ENCODE peak calls at places on chromosomes 4 and X, in ten cellular contexts. G is H9; E is NCI-H1417; N is NCI-H1092 treated with DMSO at 0.1 percent for 48 hours; M is MG63; S is OCI-M1; B is NCI-H1105; Z is activated CD4-positive, alpha-beta T cell treated with anti-CD3 and anti-CD28 coated beads, Interleukin-2, amount 50 U/mL, for 4 hours; K is HuH-7.5; P is progenitor cell of endocrine pancreas. T is an unnamed sample.

GRCh38 chrX:45811307-45811706 is 610.6 kb upstream of the DIPK2B start:
- DNase-seq in P (no peak), K (no peak), N (no peak), E (no peak), Z (no peak), B (no peak), G (no peak), M (no peak), S (peak; percentile 56), T (no peak)

GRCh38 chr4:58776627-58777026 is 1666.4 kb upstream of the IGFBP7 start:
- DNase-seq in Z (no peak), P (no peak), S (no peak), N (no peak), K (no peak), G (no peak), B (no peak), E (no peak), M (no peak), T (no peak)

GRCh38 chr4:38857354-38858096 is 908 bp upstream of the TLR6 start:
- DNase-seq in M (peak; percentile 81), Z (peak; percentile 22), K (no peak), S (peak; percentile 80), G (no peak), P (no peak), N (no peak), E (no peak), B (no peak), T (peak; percentile 71)

GRCh38 chr4:161133877-161134276 is 1029.9 kb downstream of the FSTL5 start:
- DNase-seq in B (no peak), S (peak; percentile 28), Z (no peak), E (no peak), N (no peak), P (no peak), M (no peak), K (no peak), G (no peak), T (no peak)

GRCh38 chr4:3009422-3009821 is 46.1 kb downstream of the GRK4 start:
- DNase-seq in M (no peak), N (no peak), B (no peak), S (peak; percentile 45), P (peak; percentile 23), E (no peak), Z (no peak), K (peak; percentile 55), G (peak; percentile 47), T (no peak)

GRCh38 chrX:16199343-16199742 is 32.1 kb downstream of the MAGEB17 start:
- DNase-seq in Z (no peak), S (no peak), P (no peak), E (no peak), B (no peak), K (no peak), G (peak; percentile 45), M (no peak), N (no peak), T (no peak)

GRCh38 chr4:72899214-72899613 is 170.3 kb downstream of the COX18 start:
- DNase-seq in G (no peak), K (peak; percentile 27), B (no peak), P (no peak), S (peak; percentile 30), Z (no peak), N (no peak), E (no peak), M (no peak), T (no peak)

GRCh38 chr4:155433636-155434360 is 57.0 kb upstream of the MAP9 start:
- DNase-seq in B (no peak), K (no peak), P (no peak), S (no peak), M (no peak), G (no peak), E (no peak), N (no peak), Z (no peak), T (no peak)

GRCh38 chr4:85210353-85210752 is 243.9 kb upstream of the WDFY3 start:
- DNase-seq in G (no peak), P (no peak), N (no peak), B (peak; percentile 21), S (no peak), E (peak; percentile 63), K (no peak), M (peak; percentile 55), Z (no peak), T (no peak)

GRCh38 chr4:75821966-75822365 is 80.3 kb downstream of the PPEF2 start:
- DNase-seq in E (no peak), S (no peak), B (no peak), P (no peak), Z (no peak), K (no peak), G (no peak), N (no peak), M (peak; percentile 42), T (no peak)

GRCh38 chrX:2682582-2683177 is 8.4 kb upstream of the CD99 start:
- DNase-seq in S (no peak), N (no peak), E (no peak), G (no peak), Z (no peak), B (no peak), P (no peak), K (no peak), M (peak; percentile 46), T (no peak)

GRCh38 chr4:6372649-6373525 is 99.5 kb downstream of the PPP2R2C start:
- DNase-seq in B (peak; percentile 13), Z (no peak), S (peak; percentile 31), P (no peak), E (peak; percentile 40), G (peak; percentile 77), K (peak; percentile 64), N (peak; percentile 18), M (no peak), T (no peak)

GRCh38 chr4:139020384-139020783 is 4.8 kb downstream of the NOCT start:
- DNase-seq in G (peak; percentile 72), S (no peak), P (no peak), K (no peak), B (no peak), E (no peak), Z (no peak), M (no peak), N (no peak), T (no peak)

GRCh38 chr4:77418333-77418732 is 187.3 kb upstream of the CXCL13 start:
- DNase-seq in M (no peak), P (no peak), N (peak; percentile 7), G (no peak), E (peak; percentile 45), Z (no peak), K (no peak), B (peak; percentile 37), S (peak; percentile 50), T (no peak)

GRCh38 chr4:180086480-180087170 is 2156.6 kb upstream of the TENM3 start:
- DNase-seq in G (no peak), K (no peak), Z (no peak), E (peak; percentile 47), M (no peak), S (no peak), N (no peak), B (no peak), P (no peak), T (no peak)

GRCh38 chr4:181677203-181677602 is 566.0 kb upstream of the TENM3 start:
- DNase-seq in K (no peak), S (no peak), B (no peak), M (no peak), N (no peak), P (no peak), E (no peak), Z (no peak), G (no peak), T (no peak)

GRCh38 chr4:87058272-87059073 is 123.7 kb downstream of the AFF1 start:
- DNase-seq in K (no peak), B (no peak), M (no peak), G (peak; percentile 53), S (no peak), P (no peak), E (peak; percentile 36), N (no peak), Z (peak; percentile 54), T (no peak)

GRCh38 chrX:580020-580419 is 50.6 kb upstream of the SHOX start:
- DNase-seq in S (no peak), N (no peak), Z (no peak), M (no peak), P (no peak), K (no peak), G (no peak), B (no peak), E (no peak), T (peak; percentile 8)

GRCh38 chr4:25948051-25948450 is 34.0 kb downstream of the SMIM20 start:
- DNase-seq in S (no peak), E (no peak), N (no peak), K (no peak), P (no peak), B (no peak), M (no peak), G (no peak), Z (no peak), T (no peak)

GRCh38 chr4:83328486-83328885 is 6.2 kb downstream of the HPSE start:
- DNase-seq in E (no peak), S (peak; percentile 44), B (no peak), Z (no peak), N (no peak), M (no peak), K (no peak), P (no peak), G (peak; percentile 68), T (no peak)

T was measured in ascending aorta.